ENCODE peak calls at places on chromosome 20, in eight cellular contexts. I is HCT116, B is spleen, F is H1, O is GM12878, A is GM12891, L is transverse colon, N is stomach. U is an unnamed sample.

GRCh38 chr20:62602550-62602949 is 39.8 kb upstream of the SLCO4A1 start:
- DNase-seq in N (peak), O (no peak), F (no peak), B (peak), I (no peak), L (peak), A (no peak), U (peak)

GRCh38 chr20:16518068-16518783 is 55.0 kb downstream of the KIF16B start:
- DNase-seq in N (peak), O (no peak), B (no peak), I (peak), F (no peak), A (peak), L (peak), U (no peak)

GRCh38 chr20:25452333-25452732 is 44.9 kb downstream of the GINS1 start:
- DNase-seq in I (no peak), F (no peak), B (no peak), N (no peak), O (no peak), L (no peak), A (no peak), U (no peak)

GRCh38 chr20:51366155-51366886 is 176.2 kb downstream of the NFATC2 start:
- DNase-seq in I (peak), L (peak), O (no peak), N (peak), B (peak), A (no peak), F (no peak), U (no peak)

GRCh38 chr20:56893206-56893605 is 264.1 kb downstream of the TFAP2C start:
- DNase-seq in A (no peak), O (no peak), N (no peak), F (peak), L (no peak), B (no peak), I (no peak), U (no peak)

GRCh38 chr20:2167122-2167521 is 65.5 kb downstream of the STK35 start:
- DNase-seq in L (no peak), N (no peak), F (no peak), O (no peak), I (no peak), B (no peak), A (no peak), U (no peak)

GRCh38 chr20:25056601-25057233 is 1.2 kb downstream of the ACSS1 start:
- DNase-seq in F (no peak), I (no peak), N (peak), A (peak), O (no peak), L (no peak), B (peak), U (peak)

GRCh38 chr20:40446868-40447267 is 242.2 kb downstream of the MAFB start:
- DNase-seq in F (no peak), N (no peak), A (no peak), O (no peak), B (no peak), I (no peak), L (no peak), U (no peak)

GRCh38 chr20:57501461-57502330 is 23.2 kb downstream of the CTCFL start:
- DNase-seq in A (no peak), B (no peak), O (no peak), F (no peak), I (no peak), N (no peak), L (no peak), U (peak)

GRCh38 chr20:34437330-34437986 is 74.4 kb downstream of the ITCH start:
- DNase-seq in L (no peak), F (no peak), N (no peak), B (no peak), O (no peak), A (no peak), I (no peak), U (no peak)

GRCh38 chr20:35387334-35387733 is 24.4 kb downstream of the UQCC1 start:
- DNase-seq in L (no peak), O (no peak), N (no peak), I (no peak), F (no peak), A (no peak), B (no peak), U (no peak)

GRCh38 chr20:58699246-58700107 is 6.9 kb downstream of the NPEPL1 start:
- DNase-seq in N (no peak), F (no peak), I (no peak), B (peak), A (no peak), O (no peak), L (peak), U (peak)

GRCh38 chr20:34403063-34403827 is 40.2 kb downstream of the ITCH start:
- DNase-seq in L (no peak), B (no peak), O (no peak), A (no peak), I (no peak), N (no peak), F (no peak), U (no peak)

GRCh38 chr20:7094438-7094997 is 327.0 kb downstream of the BMP2 start:
- DNase-seq in N (no peak), F (peak), L (peak), A (no peak), I (peak), O (no peak), B (no peak), U (peak)

GRCh38 chr20:32886652-32887051 is 27.9 kb downstream of the EFCAB8 start:
- DNase-seq in L (no peak), N (no peak), A (no peak), B (no peak), O (no peak), F (no peak), I (no peak), U (no peak)

GRCh38 chr20:2005831-2006426 is 12.1 kb upstream of the PDYN start:
- DNase-seq in L (peak), F (peak), I (peak), O (no peak), A (no peak), N (peak), B (peak), U (peak)

GRCh38 chr20:63023836-63024571 is 17.2 kb upstream of the BHLHE23 start:
- DNase-seq in F (no peak), I (no peak), L (no peak), N (no peak), O (no peak), B (peak), A (no peak), U (peak)

GRCh38 chr20:31595654-31596411 is 9.3 kb upstream of the ID1 start:
- DNase-seq in B (peak), L (peak), O (no peak), A (no peak), I (peak), N (peak), F (peak), U (peak)

DNA sequence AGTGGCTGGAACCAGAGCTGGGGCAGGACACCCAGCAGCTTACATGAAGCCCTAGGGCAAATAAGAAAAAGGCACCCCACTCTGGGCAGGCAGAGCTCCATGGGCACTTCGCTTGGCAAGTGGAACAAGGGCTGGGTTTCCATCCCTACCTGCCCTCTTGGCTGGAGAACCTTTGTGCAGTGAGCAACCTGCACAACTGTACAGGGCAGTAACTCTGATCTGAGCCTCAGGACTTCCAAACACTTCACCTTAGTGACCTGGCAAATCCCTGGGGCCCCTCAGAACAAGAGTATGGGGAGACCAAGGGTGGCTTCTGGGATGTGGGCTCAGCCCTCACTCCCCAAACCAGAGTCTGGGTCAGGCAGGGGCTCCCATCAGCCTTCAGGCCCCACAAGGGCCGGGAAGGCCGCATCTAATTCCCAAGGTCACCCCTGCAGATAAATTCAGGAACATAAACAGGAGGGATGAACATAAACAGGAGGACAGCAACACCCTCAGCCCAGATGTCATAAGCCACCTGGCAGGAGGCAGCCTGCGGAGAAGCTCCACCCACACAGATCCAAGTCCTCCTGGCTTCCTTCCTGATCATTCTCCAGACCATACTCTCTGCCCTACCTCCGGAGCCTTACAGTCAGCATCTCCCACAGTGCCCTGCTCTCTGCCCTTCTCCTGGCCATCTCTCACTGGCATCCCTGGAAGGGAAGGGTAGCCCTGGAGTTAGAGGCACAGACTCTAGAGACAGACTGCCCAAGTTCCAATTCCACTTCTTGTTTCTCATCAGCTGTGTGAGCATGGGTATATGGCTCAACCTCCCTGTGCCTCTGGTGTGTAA is 37.5 kb downstream of the HNF4A start:
- DNase-seq in F (no peak), A (no peak), O (no peak), N (no peak), I (no peak), L (peak), B (no peak), U (no peak)
- TF ChIP-seq POLR2A in F (no peak), A (no peak), O (no peak), N (no peak), I (no peak), L (no peak), B (no peak), U (no peak)

GRCh38 chr20:3924304-3925112 is 35.3 kb downstream of the PANK2 start:
- DNase-seq in I (no peak), B (peak), O (no peak), L (no peak), F (no peak), A (no peak), N (peak), U (peak)

GRCh38 chr20:3927486-3928291 is 38.5 kb downstream of the PANK2 start:
- DNase-seq in O (no peak), B (peak), I (no peak), A (no peak), L (no peak), N (no peak), F (peak), U (peak)

GRCh38 chr20:3923818-3924217 is 34.6 kb downstream of the PANK2 start:
- DNase-seq in F (no peak), L (no peak), B (no peak), A (no peak), N (no peak), O (no peak), I (no peak), U (no peak)

GRCh38 chr20:3925113-3925695 is 36.0 kb downstream of the PANK2 start:
- DNase-seq in B (no peak), L (no peak), A (no peak), I (no peak), N (no peak), F (no peak), O (no peak), U (no peak)

DNA sequence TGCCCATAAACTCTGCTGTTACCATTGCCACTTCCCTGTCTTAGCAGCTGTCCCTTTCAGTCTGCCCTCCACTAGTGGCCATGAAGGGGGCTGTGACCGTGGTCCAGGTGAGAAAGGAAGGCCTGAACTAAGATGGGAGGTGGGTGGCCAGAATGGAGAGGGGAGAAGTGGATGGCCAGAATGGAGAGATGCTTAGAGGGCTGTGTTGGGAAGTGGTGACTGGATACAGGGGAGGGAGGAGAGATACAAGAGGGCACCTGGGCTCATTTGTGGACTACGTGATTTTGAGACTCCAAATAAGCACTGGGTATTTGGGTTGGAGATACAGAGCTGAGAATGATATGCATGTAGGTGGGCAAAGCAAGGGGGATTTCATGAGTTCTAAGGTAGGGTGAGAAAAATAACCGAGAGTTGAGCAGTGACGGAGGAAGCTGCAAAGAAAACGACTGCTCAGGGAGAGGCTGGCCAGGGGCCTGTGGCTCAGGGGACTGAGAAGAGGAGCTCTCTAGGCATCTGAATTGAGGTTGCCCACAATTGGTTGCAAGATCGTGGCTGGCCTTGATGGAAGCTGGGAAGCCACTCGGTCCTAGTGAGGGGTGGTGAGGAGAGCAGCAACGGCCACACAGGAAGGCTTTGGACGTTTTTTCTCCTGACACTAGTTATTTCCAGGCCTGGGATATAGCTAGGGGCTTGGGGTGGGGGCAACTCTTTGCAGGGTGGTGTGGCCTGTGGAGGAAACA is 36.9 kb downstream of the PANK2 start:
- DNase-seq in B (no peak), L (no peak), N (no peak), O (no peak), I (no peak), A (no peak), F (no peak), U (no peak)
- TF ChIP-seq POLR2AphosphoS5 in B (peak), L (no peak), N (no peak), O (no peak), I (no peak), A (peak), F (no peak), U (no peak)

DNA sequence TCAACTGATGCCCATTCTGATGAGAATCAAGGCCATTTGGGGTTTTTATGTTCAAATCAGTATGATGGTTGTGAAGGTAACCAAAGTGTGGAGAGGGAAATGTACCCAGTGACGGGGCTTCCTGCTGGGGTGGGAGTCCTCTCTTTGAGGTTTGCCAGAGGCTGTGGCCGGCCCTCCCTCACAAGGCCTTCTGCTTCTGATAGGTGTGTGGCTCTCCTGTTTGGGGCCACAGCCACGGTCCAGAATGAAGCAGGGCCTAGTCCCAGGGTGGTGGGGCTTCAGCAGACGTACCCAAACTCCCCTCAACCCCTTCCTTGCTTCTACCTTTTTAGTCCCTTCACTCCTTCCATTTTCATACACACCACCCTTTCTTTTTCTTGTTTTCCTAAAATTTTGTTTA is 86.7 kb upstream of the NAA20 start:
- DNase-seq in F (no peak), A (no peak), I (no peak), L (no peak), B (no peak), N (no peak), O (no peak), U (no peak)
- TF ChIP-seq POLR2A in F (no peak), A (no peak), I (no peak), L (no peak), B (no peak), N (no peak), O (no peak), U (no peak)

DNA sequence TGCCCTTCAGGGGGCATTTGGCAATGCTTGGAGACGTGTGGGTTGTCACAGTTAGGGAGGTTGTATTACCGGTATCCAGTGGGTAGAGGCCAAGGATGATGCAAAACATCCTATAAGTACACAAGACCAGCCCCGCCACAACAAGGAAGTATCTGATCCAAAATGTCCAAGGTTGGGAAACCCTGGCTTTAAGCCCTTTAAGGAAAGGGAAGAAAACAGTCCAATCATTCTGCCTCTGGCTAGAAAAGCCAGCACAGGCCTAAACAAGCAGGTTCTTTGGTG is 3.6 kb upstream of the ZMYND8 start:
- DNase-seq in L (peak), O (no peak), I (no peak), B (peak), N (peak), A (no peak), F (no peak), U (peak)
- TF ChIP-seq POLR2AphosphoS5 in L (no peak), O (no peak), I (no peak), B (no peak), N (no peak), A (no peak), F (no peak), U (peak)

DNA sequence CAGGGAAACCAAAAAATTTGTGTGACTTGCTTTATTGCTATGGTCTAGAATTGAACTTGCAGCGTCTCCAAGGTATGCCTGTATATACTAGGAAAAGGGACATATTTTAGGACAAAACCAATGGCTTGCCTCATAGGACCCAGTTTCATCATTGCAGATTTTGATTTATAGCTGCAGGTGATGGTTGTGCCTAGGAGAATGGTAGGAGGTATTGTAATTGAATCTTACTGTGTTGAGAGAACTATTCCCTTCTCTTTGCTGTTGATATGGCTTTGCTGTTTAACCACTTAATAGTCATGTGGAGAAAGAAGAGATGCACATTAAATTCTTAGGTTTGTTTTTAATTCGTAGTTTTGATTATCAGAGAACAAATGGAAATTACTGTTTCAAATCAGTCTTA is 16.4 kb downstream of the DSTN start:
- DNase-seq in A (no peak), B (no peak), I (no peak), O (no peak), F (no peak), L (no peak), N (no peak), U (no peak)
- TF ChIP-seq POLR2A in A (no peak), B (no peak), I (no peak), O (no peak), F (no peak), L (no peak), N (no peak), U (no peak)

GRCh38 chr20:45888681-45889080 is 1.3 kb upstream of the SPATA25 start:
- DNase-seq in A (no peak), O (no peak), L (no peak), N (no peak), F (no peak), B (no peak), I (no peak), U (no peak)

GRCh38 chr20:45892828-45893500 is 1.8 kb downstream of the CTSA start:
- DNase-seq in O (no peak), L (peak), N (no peak), F (no peak), B (peak), A (no peak), I (no peak), U (no peak)

GRCh38 chr20:45892049-45892816 is 1.1 kb downstream of the CTSA start:
- DNase-seq in N (peak), L (peak), F (no peak), B (no peak), I (no peak), A (no peak), O (no peak), U (no peak)

GRCh38 chr20:45890997-45891983 is at the start of the genes CTSA and NEURL2:
- DNase-seq in L (peak), A (peak), I (peak), F (peak), O (peak), B (peak), N (peak), U (peak)

GRCh38 chr20:45890077-45890996 is 671 bp downstream of the NEURL2 start:
- DNase-seq in A (peak), O (no peak), N (peak), B (peak), F (peak), L (peak), I (no peak), U (peak)
- TF ChIP-seq POLR2AphosphoS5 in A (no peak), O (no peak), N (peak), B (peak), F (peak), L (peak), I (no peak), U (peak)

DNA sequence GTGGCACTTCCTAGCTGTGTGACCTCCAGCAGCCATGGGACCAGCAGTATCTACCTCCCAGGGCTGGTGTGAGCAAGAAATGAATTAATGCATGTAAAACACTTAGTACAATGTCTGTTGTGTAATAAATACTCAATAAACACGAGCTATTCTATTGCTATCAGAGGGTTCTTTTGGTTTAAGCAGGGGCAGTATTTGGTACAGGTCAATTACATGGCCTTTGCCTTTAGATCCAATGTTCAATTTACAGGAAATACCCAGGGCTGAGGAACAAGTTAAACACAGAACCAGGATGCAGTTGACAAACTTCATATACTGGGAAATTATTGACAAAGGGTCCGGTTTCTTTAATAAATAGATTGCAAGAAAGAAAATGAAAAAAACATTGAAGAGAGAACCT is 2.9 kb downstream of the TGM2 start:
- DNase-seq in L (no peak), N (no peak), A (no peak), B (no peak), O (no peak), I (no peak), F (no peak), U (no peak)
- TF ChIP-seq POLR2A in L (no peak), N (no peak), A (no peak), B (no peak), O (no peak), I (no peak), F (no peak), U (no peak)